ENCODE peak calls at places on chromosomes 16 and 17, in four cellular contexts. P, Z, U and D are unnamed samples. For H3K9me3, the result is how much of the 10 kb centered on the place peaks cover.

GRCh38 chr16:5502467-5502869 is 404.9 kb upstream of the EEF2KMT start:
- DNase-seq in P (no peak), Z (peak), U (peak), D (peak)

GRCh38 chr17:35460354-35460851 is 11.8 kb upstream of the SLFN13 start:
- DNase-seq in P (no peak), Z (peak), U (peak), D (peak)

GRCh38 chr17:78708510-78708973 is 73.5 kb downstream of the CYTH1 start:
- DNase-seq in P (peak), Z (peak), U (peak), D (peak)

GRCh38 chr17:16516594-16517018 is 24.6 kb upstream of the LRRC75A start:
- DNase-seq in P (peak), Z (no peak), U (no peak), D (peak)

GRCh38 chr16:51839697-51840462 is 688.8 kb upstream of the SALL1 start:
- DNase-seq in P (peak), Z (no peak), U (no peak), D (no peak)

GRCh38 chr17:1486802-1487695 is 5.4 kb downstream of the MYO1C start:
- DNase-seq in P (no peak), Z (peak), U (peak), D (peak)

GRCh38 chr17:46044286-46044928 is 45.4 kb downstream of the STH start:
- DNase-seq in P (peak), Z (no peak), U (peak), D (peak)

GRCh38 chr16:89357055-89357454 is 133.3 kb downstream of the ANKRD11 start:
- DNase-seq in P (no peak), Z (no peak), U (no peak), D (peak)

GRCh38 chr17:78759203-78759968 is 22.7 kb downstream of the CYTH1 start:
- DNase-seq in P (peak), Z (no peak), U (no peak), D (no peak)

GRCh38 chr17:19410101-19410500 is 931 bp upstream of the RNF112 start:
- DNase-seq in P (no peak), Z (no peak), U (no peak), D (no peak)

GRCh38 chr16:51577621-51578303 is 426.7 kb upstream of the SALL1 start:
- DNase-seq in P (peak), Z (no peak), U (no peak), D (peak)

GRCh38 chr16:5468488-5468887 is 370.9 kb upstream of the EEF2KMT start:
- DNase-seq in P (no peak), Z (no peak), U (no peak), D (no peak)

GRCh38 chr16:789451-789850 is 1.0 kb downstream of the CHTF18 start:
- DNase-seq in P (no peak), Z (no peak), U (no peak), D (no peak)

GRCh38 chr16:790086-790485 is 1.7 kb downstream of the CHTF18 start:
- DNase-seq in P (no peak), Z (no peak), U (no peak), D (no peak)

GRCh38 chr16:787261-787966 is 767 bp downstream of the RPUSD1 start:
- DNase-seq in P (no peak), Z (no peak), U (no peak), D (no peak)

GRCh38 chr16:788399-789126 is at the start of gene CHTF18:
- DNase-seq in P (peak), Z (peak), U (peak), D (peak)

GRCh38 chr16:787978-788398 is at the start of gene RPUSD1:
- DNase-seq in P (no peak), Z (peak), U (no peak), D (no peak)
- H2BK5ac ChIP-seq in P (peak), Z (peak), U (no peak), D (no peak)

GRCh38 chr16:35523991-35524390 is 2064.6 kb downstream of the TP53TG3F start:
- DNase-seq in P (no peak), Z (no peak), U (no peak), D (no peak)

DNA sequence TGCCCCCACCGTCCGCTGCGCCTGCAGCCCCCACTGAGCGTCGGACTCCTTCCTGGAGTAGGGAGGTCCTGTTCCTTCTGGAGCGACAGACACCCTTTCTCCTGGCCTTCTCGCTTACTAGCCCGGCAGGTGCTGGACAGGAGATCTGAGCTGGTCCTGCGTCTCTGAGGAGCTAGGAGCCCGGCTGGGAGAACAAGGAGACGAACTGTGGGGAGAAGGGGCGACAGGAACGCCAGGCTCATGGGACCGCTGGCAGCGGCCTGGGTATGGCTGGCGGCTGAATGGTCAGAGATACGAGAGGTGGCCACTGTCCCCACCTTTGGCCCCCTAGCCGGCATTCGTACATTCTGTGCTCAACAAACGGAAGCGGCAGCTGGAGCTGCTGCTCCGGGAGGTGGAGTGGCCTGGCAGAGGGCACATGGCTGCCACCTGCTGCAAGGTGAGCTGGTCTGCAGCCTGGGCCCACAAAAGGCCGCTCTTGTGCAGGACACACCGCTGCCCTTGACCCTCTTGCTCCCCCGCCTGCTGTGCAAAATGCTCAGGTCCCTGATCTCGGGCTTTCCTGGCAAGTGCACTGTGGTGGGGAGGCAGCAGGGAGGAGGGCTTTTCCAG is 2066.7 kb downstream of the TP53TG3F start:
- DNase-seq in P (no peak), Z (no peak), U (no peak), D (no peak)
- H3K9me3 ChIP-seq in P (under half), Z (half or more), U (under half), D (half or more)

DNA sequence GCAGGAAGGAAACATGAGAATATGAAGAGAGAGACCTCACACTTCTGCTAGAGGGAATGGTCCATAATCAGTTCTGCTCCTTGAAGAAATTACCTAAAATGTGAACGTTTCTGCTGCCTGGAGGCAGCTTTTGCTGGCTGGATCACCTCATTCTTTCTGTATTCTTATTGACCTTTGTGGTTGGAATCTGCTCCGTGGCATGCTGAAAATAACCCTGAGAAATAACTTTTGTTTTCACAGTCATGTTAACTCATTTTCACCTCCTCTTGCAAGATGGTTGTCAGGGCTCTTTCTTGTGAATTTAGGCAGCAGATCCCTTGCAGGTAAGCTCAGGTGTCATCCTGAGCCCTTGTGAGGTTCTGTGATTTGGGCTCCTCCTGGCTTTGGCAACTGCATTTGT is 70.2 kb downstream of the IRF8 start:
- DNase-seq in P (peak), Z (no peak), U (no peak), D (no peak)
- H2BK5ac ChIP-seq in P (no peak), Z (no peak), U (no peak), D (no peak)

GRCh38 chr16:87834015-87834667 is 35.2 kb downstream of the SLC7A5 start:
- DNase-seq in P (no peak), Z (no peak), U (no peak), D (no peak)

GRCh38 chr16:87834668-87835473 is 34.4 kb downstream of the SLC7A5 start:
- DNase-seq in P (peak), Z (no peak), U (no peak), D (no peak)

GRCh38 chr16:87836346-87836843 is 32.9 kb downstream of the SLC7A5 start:
- DNase-seq in P (no peak), Z (no peak), U (no peak), D (no peak)

GRCh38 chr16:87836844-87837581 is 32.3 kb downstream of the SLC7A5 start:
- DNase-seq in P (no peak), Z (no peak), U (no peak), D (no peak)

GRCh38 chr16:87835882-87836331 is 33.4 kb downstream of the SLC7A5 start:
- DNase-seq in P (no peak), Z (no peak), U (no peak), D (no peak)
- H3K9me3 ChIP-seq in P (under half), Z (under half), U (under half), D (under half)